ENCODE peak calls at places on chromosomes 5 and 9, in seven cellular contexts. One of them, this sample, is unnamed.

GRCh38 chr5:179237770-179238627 is 107.3 kb downstream of the ADAMTS2 start:
- DNase-seq in HFF-Myc: no peak
- DNase-seq in keratinocyte: no peak
- DNase-seq in GM12864: no peak
- DNase-seq in CD8-positive, alpha-beta T cell: no peak
- DNase-seq in SK-N-SH: no peak
- DNase-seq in transverse colon: peak
- DNase-seq in this sample: no peak

GRCh38 chr5:44835693-44836092 is 26.9 kb downstream of the MRPS30 start:
- DNase-seq in HFF-Myc: no peak
- DNase-seq in keratinocyte: no peak
- DNase-seq in GM12864: no peak
- DNase-seq in CD8-positive, alpha-beta T cell: no peak
- DNase-seq in SK-N-SH: no peak
- DNase-seq in transverse colon: no peak
- DNase-seq in this sample: no peak

GRCh38 chr5:25489834-25490538 is 845.2 kb upstream of the CDH10 start:
- DNase-seq in HFF-Myc: no peak
- DNase-seq in keratinocyte: no peak
- DNase-seq in GM12864: no peak
- DNase-seq in CD8-positive, alpha-beta T cell: no peak
- DNase-seq in SK-N-SH: no peak
- DNase-seq in transverse colon: no peak
- DNase-seq in this sample: no peak

GRCh38 chr9:31023793-31024192 is 1360.7 kb upstream of the ACO1 start:
- DNase-seq in HFF-Myc: no peak
- DNase-seq in keratinocyte: no peak
- DNase-seq in GM12864: no peak
- DNase-seq in CD8-positive, alpha-beta T cell: no peak
- DNase-seq in SK-N-SH: peak
- DNase-seq in transverse colon: no peak
- DNase-seq in this sample: no peak

GRCh38 chr5:5523066-5523505 is 100.6 kb downstream of the ICE1 start:
- DNase-seq in HFF-Myc: peak
- DNase-seq in keratinocyte: no peak
- DNase-seq in GM12864: peak
- DNase-seq in CD8-positive, alpha-beta T cell: no peak
- DNase-seq in SK-N-SH: no peak
- DNase-seq in transverse colon: no peak
- DNase-seq in this sample: no peak

GRCh38 chr5:95446009-95446408 is 54.8 kb downstream of the FAM81B start:
- DNase-seq in HFF-Myc: no peak
- DNase-seq in keratinocyte: peak
- DNase-seq in GM12864: no peak
- DNase-seq in CD8-positive, alpha-beta T cell: no peak
- DNase-seq in SK-N-SH: no peak
- DNase-seq in transverse colon: no peak
- DNase-seq in this sample: no peak

GRCh38 chr9:74120470-74120869 is 376.7 kb upstream of the RORB start:
- DNase-seq in HFF-Myc: no peak
- DNase-seq in keratinocyte: no peak
- DNase-seq in GM12864: no peak
- DNase-seq in CD8-positive, alpha-beta T cell: no peak
- DNase-seq in SK-N-SH: no peak
- DNase-seq in transverse colon: no peak
- DNase-seq in this sample: no peak

GRCh38 chr9:86903461-86904010 is 43.8 kb downstream of the GAS1 start:
- DNase-seq in HFF-Myc: no peak
- DNase-seq in keratinocyte: no peak
- DNase-seq in GM12864: no peak
- DNase-seq in CD8-positive, alpha-beta T cell: no peak
- DNase-seq in SK-N-SH: no peak
- DNase-seq in transverse colon: no peak
- DNase-seq in this sample: no peak

GRCh38 chr9:29691758-29692407 is 2118.6 kb upstream of the C9orf72 start:
- DNase-seq in HFF-Myc: no peak
- DNase-seq in keratinocyte: no peak
- DNase-seq in GM12864: no peak
- DNase-seq in CD8-positive, alpha-beta T cell: no peak
- DNase-seq in SK-N-SH: peak
- DNase-seq in transverse colon: no peak
- DNase-seq in this sample: no peak

GRCh38 chr9:36929350-36929675 is 104.8 kb downstream of the PAX5 start:
- DNase-seq in HFF-Myc: no peak
- DNase-seq in keratinocyte: no peak
- DNase-seq in GM12864: no peak
- DNase-seq in CD8-positive, alpha-beta T cell: no peak
- DNase-seq in SK-N-SH: no peak
- DNase-seq in transverse colon: no peak
- DNase-seq in this sample: no peak

GRCh38 chr5:104643320-104643719 is 1080.7 kb upstream of the NUDT12 start:
- DNase-seq in HFF-Myc: no peak
- DNase-seq in keratinocyte: no peak
- DNase-seq in GM12864: no peak
- DNase-seq in CD8-positive, alpha-beta T cell: no peak
- DNase-seq in SK-N-SH: no peak
- DNase-seq in transverse colon: no peak
- DNase-seq in this sample: no peak
- TF ChIP-seq CTCF in HFF-Myc: no peak
- TF ChIP-seq CTCF in keratinocyte: no peak
- TF ChIP-seq CTCF in GM12864: no peak
- TF ChIP-seq CTCF in CD8-positive, alpha-beta T cell: no peak
- TF ChIP-seq CTCF in SK-N-SH: no peak
- TF ChIP-seq CTCF in transverse colon: no peak
- TF ChIP-seq CTCF in this sample: no peak

DNA sequence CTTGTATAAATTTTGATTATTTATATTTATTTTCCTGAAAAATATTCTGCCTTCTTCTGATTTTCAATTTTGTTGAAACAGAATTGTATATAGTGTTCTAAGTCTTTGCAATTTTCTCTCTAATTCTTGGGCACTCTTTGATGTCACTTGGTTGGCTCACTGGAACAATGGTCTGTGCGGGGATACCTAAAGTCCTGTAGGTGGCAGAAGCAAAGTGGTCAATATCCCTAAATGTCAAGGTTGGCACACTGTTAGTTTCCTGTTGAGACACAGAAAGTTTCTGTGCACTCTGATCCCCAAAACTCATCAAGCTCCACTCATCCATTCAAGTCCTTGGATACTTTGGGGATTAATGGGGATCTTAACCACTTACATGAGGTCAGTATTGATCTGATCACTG is 480.8 kb upstream of the CCNG1 start:
- DNase-seq in HFF-Myc: no peak
- DNase-seq in keratinocyte: no peak
- DNase-seq in GM12864: no peak
- DNase-seq in CD8-positive, alpha-beta T cell: no peak
- DNase-seq in SK-N-SH: no peak
- DNase-seq in transverse colon: no peak
- DNase-seq in this sample: no peak
- TF ChIP-seq CTCF in HFF-Myc: no peak
- TF ChIP-seq CTCF in keratinocyte: no peak
- TF ChIP-seq CTCF in GM12864: peak
- TF ChIP-seq CTCF in CD8-positive, alpha-beta T cell: no peak
- TF ChIP-seq CTCF in SK-N-SH: no peak
- TF ChIP-seq CTCF in transverse colon: no peak
- TF ChIP-seq CTCF in this sample: peak

GRCh38 chr9:34646211-34647083 is at the start of gene GALT:
- DNase-seq in HFF-Myc: no peak
- DNase-seq in keratinocyte: no peak
- DNase-seq in GM12864: peak
- DNase-seq in CD8-positive, alpha-beta T cell: peak
- DNase-seq in SK-N-SH: peak
- DNase-seq in transverse colon: peak
- DNase-seq in this sample: peak
- TF ChIP-seq CTCF in HFF-Myc: peak
- TF ChIP-seq CTCF in keratinocyte: peak
- TF ChIP-seq CTCF in GM12864: peak
- TF ChIP-seq CTCF in CD8-positive, alpha-beta T cell: peak
- TF ChIP-seq CTCF in SK-N-SH: peak
- TF ChIP-seq CTCF in transverse colon: peak
- TF ChIP-seq CTCF in this sample: peak

GRCh38 chr5:170691623-170692022 is 91.9 kb upstream of the GABRP start:
- DNase-seq in HFF-Myc: no peak
- DNase-seq in keratinocyte: no peak
- DNase-seq in GM12864: no peak
- DNase-seq in CD8-positive, alpha-beta T cell: no peak
- DNase-seq in SK-N-SH: peak
- DNase-seq in transverse colon: no peak
- DNase-seq in this sample: no peak
- TF ChIP-seq CTCF in HFF-Myc: no peak
- TF ChIP-seq CTCF in keratinocyte: no peak
- TF ChIP-seq CTCF in GM12864: no peak
- TF ChIP-seq CTCF in CD8-positive, alpha-beta T cell: no peak
- TF ChIP-seq CTCF in SK-N-SH: no peak
- TF ChIP-seq CTCF in transverse colon: no peak
- TF ChIP-seq CTCF in this sample: no peak

DNA sequence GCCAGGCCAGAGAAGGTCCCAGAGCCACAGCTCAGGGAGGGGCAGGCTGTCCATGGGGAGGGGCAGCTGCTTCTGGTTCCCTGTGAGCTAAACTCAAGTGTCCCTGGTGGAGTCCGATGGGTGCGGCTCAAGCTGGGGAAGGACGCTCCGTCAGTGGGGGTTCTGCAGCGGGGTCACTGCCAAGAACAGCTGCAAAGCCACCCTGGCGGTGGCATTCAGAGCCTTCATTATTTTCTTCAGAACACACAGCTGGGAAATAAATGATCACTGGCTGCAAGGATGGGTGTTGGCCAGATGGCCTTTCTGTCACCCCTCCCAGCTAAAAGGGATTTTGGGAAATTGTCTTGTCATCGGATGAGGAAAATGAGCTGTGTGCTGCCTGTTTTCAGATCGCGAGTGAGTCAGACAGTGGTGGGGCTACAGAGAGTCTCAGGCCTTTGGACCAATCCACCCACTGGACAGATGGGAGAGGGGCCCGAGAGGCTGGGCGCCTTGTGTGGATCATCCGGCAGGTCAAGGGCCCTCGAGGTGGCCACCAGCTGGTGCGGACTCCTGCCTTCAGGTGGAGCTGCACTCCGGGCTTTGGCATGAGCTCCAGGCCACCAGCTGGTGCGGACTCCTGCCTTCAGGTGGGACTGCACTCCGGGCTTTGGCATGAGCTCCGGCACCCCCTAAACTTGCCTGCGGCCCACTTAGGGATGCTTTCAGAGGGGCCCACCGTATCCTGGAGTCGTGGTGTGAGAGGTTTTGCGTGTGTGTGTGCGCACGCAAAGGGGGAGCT is 17.9 kb upstream of the GFPT2 start:
- DNase-seq in HFF-Myc: no peak
- DNase-seq in keratinocyte: no peak
- DNase-seq in GM12864: no peak
- DNase-seq in CD8-positive, alpha-beta T cell: no peak
- DNase-seq in SK-N-SH: no peak
- DNase-seq in transverse colon: no peak
- DNase-seq in this sample: no peak
- TF ChIP-seq CTCF in HFF-Myc: no peak
- TF ChIP-seq CTCF in keratinocyte: no peak
- TF ChIP-seq CTCF in GM12864: no peak
- TF ChIP-seq CTCF in CD8-positive, alpha-beta T cell: no peak
- TF ChIP-seq CTCF in SK-N-SH: no peak
- TF ChIP-seq CTCF in transverse colon: no peak
- TF ChIP-seq CTCF in this sample: no peak

This sample was measured in D721Med.